ENCODE peak calls at places on chromosomes 7 and 10, in four cellular contexts. M, Q, E and P are unnamed samples.

GRCh38 chr10:97903128-97904025 is 53.7 kb downstream of the GOLGA7B start:
- DNase-seq in Q (no peak), E (no peak), M (no peak), P (no peak)

GRCh38 chr10:45219416-45219815 is 96.0 kb downstream of the OR13A1 start:
- DNase-seq in E (no peak), Q (no peak), M (no peak), P (no peak)

GRCh38 chr10:100970076-100970913 is 991 bp downstream of the SEMA4G start:
- DNase-seq in M (peak), Q (no peak), E (no peak), P (peak)

GRCh38 chr7:133365892-133366291 is 113.0 kb downstream of the EXOC4 start:
- DNase-seq in E (no peak), M (no peak), Q (peak), P (no peak)

GRCh38 chr7:108911016-108911415 is 341.3 kb downstream of the DNAJB9 start:
- DNase-seq in Q (no peak), E (no peak), M (no peak), P (no peak)

GRCh38 chr7:13742719-13743640 is 246.5 kb downstream of the ETV1 start:
- DNase-seq in M (peak), Q (no peak), E (no peak), P (no peak)

GRCh38 chr7:2432910-2433712 is 29.7 kb downstream of the CHST12 start:
- DNase-seq in Q (no peak), E (no peak), M (no peak), P (no peak)

GRCh38 chr10:132328738-132329137 is 3.3 kb upstream of the LRRC27 start:
- DNase-seq in Q (no peak), E (no peak), M (no peak), P (no peak)

GRCh38 chr10:119441151-119441821 is 101.2 kb downstream of the RGS10 start:
- DNase-seq in E (no peak), Q (peak), M (no peak), P (no peak)

GRCh38 chr10:24346877-24347505 is 138.1 kb downstream of the KIAA1217 start:
- DNase-seq in Q (no peak), E (no peak), M (no peak), P (no peak)

GRCh38 chr7:56063500-56063881 is 595 bp upstream of the SUMF2 start:
- DNase-seq in E (no peak), Q (no peak), M (no peak), P (no peak)

GRCh38 chr7:127900735-127901685 is 130.2 kb downstream of the LRRC4 start:
- DNase-seq in M (peak), Q (no peak), E (no peak), P (no peak)

GRCh38 chr10:17394854-17395253 is 59.5 kb downstream of the ST8SIA6 start:
- DNase-seq in E (no peak), Q (no peak), M (no peak), P (no peak)

GRCh38 chr7:28748934-28749584 is 209.1 kb downstream of the TRIL start:
- DNase-seq in E (no peak), Q (no peak), M (no peak), P (no peak)

GRCh38 chr7:101722247-101722646 is 93.2 kb upstream of the MYL10 start:
- DNase-seq in M (no peak), E (no peak), Q (no peak), P (no peak)

GRCh38 chr7:129252133-129252532 is 27.3 kb downstream of the AHCYL2 start:
- DNase-seq in Q (no peak), M (no peak), E (no peak), P (no peak)

GRCh38 chr7:87414400-87415188 is 60.9 kb downstream of the ABCB4 start:
- DNase-seq in E (no peak), Q (no peak), M (no peak), P (no peak)

GRCh38 chr10:58180633-58181032 is 87.1 kb downstream of the IPMK start:
- DNase-seq in E (no peak), Q (no peak), M (no peak), P (no peak)

GRCh38 chr10:79380918-79381775 is 33.9 kb downstream of the PPIF start:
- DNase-seq in E (no peak), Q (peak), M (peak), P (peak)

GRCh38 chr7:139777304-139777890 is 401 bp downstream of the HIPK2 start:
- DNase-seq in Q (peak), E (no peak), M (peak), P (peak)

GRCh38 chr10:1171586-1171985 is 115.4 kb downstream of the WDR37 start:
- DNase-seq in Q (no peak), M (no peak), E (peak), P (no peak)

GRCh38 chr7:47198159-47198558 is 383.8 kb downstream of the TNS3 start:
- DNase-seq in M (no peak), Q (no peak), E (no peak), P (no peak)

GRCh38 chr7:45456747-45457146 is 117.4 kb upstream of the ADCY1 start:
- DNase-seq in M (no peak), E (no peak), Q (no peak), P (no peak)

GRCh38 chr7:35035511-35035921 is 1.8 kb downstream of the DPY19L1 start:
- DNase-seq in E (no peak), Q (no peak), M (no peak), P (no peak)

GRCh38 chr10:101367569-101368453 is 13.8 kb downstream of the BTRC start:
- DNase-seq in Q (no peak), M (no peak), E (no peak), P (no peak)

GRCh38 chr10:19488592-19489280 is 327.5 kb upstream of the PLXDC2 start:
- DNase-seq in Q (peak), M (no peak), E (no peak), P (peak)

GRCh38 chr7:82443801-82444219 is 233 bp upstream of the CACNA2D1 start:
- DNase-seq in Q (peak), M (peak), E (peak), P (peak)

GRCh38 chr10:78656815-78657621 is 411.7 kb upstream of the ZMIZ1 start:
- DNase-seq in M (peak), Q (peak), E (no peak), P (peak)

GRCh38 chr7:30682131-30683083 is at the start of gene CRHR2:
- DNase-seq in E (no peak), Q (no peak), M (no peak), P (no peak)

GRCh38 chr7:107103369-107103768 is 58.9 kb downstream of the PRKAR2B start:
- DNase-seq in M (no peak), Q (no peak), E (peak), P (no peak)

GRCh38 chr7:20153567-20153966 is 63.6 kb downstream of the MACC1 start:
- DNase-seq in E (no peak), Q (no peak), M (no peak), P (no peak)

GRCh38 chr10:5973069-5973468 is 4.3 kb downstream of the IL15RA start:
- DNase-seq in Q (no peak), M (peak), E (no peak), P (no peak)

GRCh38 chr10:90224791-90225566 is 523.6 kb downstream of the KIF20B start:
- DNase-seq in Q (no peak), E (no peak), M (no peak), P (no peak)

GRCh38 chr7:41448104-41448503 is 254.8 kb downstream of the INHBA start:
- DNase-seq in E (no peak), M (no peak), Q (no peak), P (no peak)

GRCh38 chr7:108717771-108718170 is 148.1 kb downstream of the DNAJB9 start:
- DNase-seq in E (no peak), Q (no peak), M (no peak), P (no peak)

GRCh38 chr7:2032030-2032875 is 200.5 kb downstream of the MAD1L1 start:
- DNase-seq in Q (no peak), M (peak), E (no peak), P (no peak)

GRCh38 chr7:26278769-26279168 is 12.9 kb upstream of the SNX10 start:
- DNase-seq in Q (no peak), M (no peak), E (no peak), P (no peak)

DNA sequence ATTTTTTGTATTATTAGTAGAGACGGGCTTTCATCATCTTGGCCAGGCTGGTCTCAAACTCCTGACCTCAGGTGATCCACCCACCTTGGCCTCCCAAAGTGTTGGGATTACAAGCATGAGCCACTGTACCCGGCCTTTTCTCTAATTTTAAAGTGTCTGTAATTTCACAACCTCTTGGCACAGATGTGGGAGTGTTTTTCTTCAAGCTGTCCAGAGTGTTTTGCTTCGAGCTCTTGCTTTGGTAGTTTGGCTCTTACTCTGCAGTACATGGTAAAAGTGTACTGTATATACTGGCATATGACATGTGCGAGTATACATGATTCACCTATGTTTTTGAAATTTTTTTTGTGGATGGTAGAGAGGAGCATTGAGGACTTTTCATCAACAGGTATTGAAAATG is 9.8 kb downstream of the SRGN start:
- DNase-seq in E (no peak), M (no peak), Q (no peak), P (no peak)
- TF ChIP-seq CTCF in E (no peak), M (no peak), Q (no peak), P (no peak)

GRCh38 chr7:21946228-21946709 is 570 bp upstream of the CDCA7L start:
- DNase-seq in M (no peak), Q (no peak), E (no peak), P (no peak)

GRCh38 chr7:21943436-21943835 is 2.3 kb downstream of the CDCA7L start:
- DNase-seq in Q (no peak), M (no peak), E (no peak), P (no peak)

GRCh38 chr7:21944616-21945373 is 904 bp downstream of the CDCA7L start:
- DNase-seq in Q (no peak), E (peak), M (peak), P (no peak)

GRCh38 chr7:21947056-21947455 is 1.4 kb upstream of the CDCA7L start:
- DNase-seq in M (no peak), E (no peak), Q (no peak), P (no peak)

DNA sequence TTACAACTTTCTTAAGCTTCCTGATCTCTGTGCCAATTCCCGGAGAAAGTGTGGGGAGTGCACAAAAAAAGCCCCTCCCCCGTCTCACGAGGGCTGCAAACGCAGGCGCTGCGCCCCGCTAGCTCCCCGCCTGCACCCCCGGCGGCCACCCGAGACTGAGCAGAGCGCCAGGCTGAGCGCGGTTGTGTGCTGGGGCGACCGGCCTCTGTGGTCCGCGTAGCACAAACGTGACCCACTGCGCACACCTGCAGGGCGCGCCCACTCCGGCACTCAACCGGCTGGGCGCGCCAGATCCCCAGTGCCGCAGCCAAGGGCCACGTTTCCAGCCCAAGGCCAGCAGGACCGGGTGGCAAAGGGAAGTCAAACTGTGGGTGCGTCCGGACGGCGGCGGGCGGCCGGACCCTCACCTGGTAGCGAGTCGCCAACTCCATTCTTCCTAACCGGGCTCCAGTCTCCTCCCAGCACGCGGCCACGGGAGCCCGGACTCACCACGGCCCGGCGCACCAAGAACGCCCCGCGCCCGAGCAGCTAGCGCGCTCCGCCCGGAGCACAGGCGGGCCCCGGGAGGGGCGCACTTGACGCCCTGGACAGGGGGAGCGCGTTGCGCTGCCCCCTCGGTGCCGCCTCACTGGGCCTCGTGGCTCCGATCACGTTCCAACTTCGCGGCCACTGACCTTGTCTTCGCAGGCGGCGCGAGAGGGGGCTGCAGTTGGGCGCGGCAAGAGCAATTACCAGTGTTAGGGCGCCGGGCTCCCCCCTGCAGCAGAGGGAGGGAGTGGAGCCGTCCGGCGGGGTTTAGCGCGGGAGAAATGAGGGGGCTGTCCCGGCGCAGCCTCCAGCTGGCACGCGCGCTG is at the start of gene CDCA7L:
- DNase-seq in E (peak), M (peak), Q (peak), P (peak)
- TF ChIP-seq CTCF in E (no peak), M (peak), Q (no peak), P (peak)

GRCh38 chr7:158829021-158829341 is 328 bp downstream of the ESYT2 start:
- DNase-seq in M (peak), Q (peak), E (no peak), P (no peak)

GRCh38 chr7:158828343-158829020 is 827 bp downstream of the ESYT2 start:
- DNase-seq in M (peak), E (peak), Q (peak), P (peak)

GRCh38 chr7:158827411-158828342 is 1.6 kb downstream of the ESYT2 start:
- DNase-seq in M (no peak), E (no peak), Q (no peak), P (no peak)

GRCh38 chr7:158830211-158830723 is 958 bp upstream of the ESYT2 start:
- DNase-seq in M (no peak), E (no peak), Q (no peak), P (no peak)

GRCh38 chr7:158829342-158830210 is at the start of gene ESYT2:
- DNase-seq in E (peak), Q (peak), M (peak), P (peak)
- TF ChIP-seq CTCF in E (peak), Q (no peak), M (no peak), P (no peak)

GRCh38 chr7:27689045-27689877 is 26.6 kb upstream of the HIBADH start:
- DNase-seq in M (no peak), Q (no peak), E (no peak), P (no peak)
- TF ChIP-seq CTCF in M (peak), Q (no peak), E (no peak), P (peak)

GRCh38 chr7:32905175-32905662 is 13.7 kb upstream of the KBTBD2 start:
- DNase-seq in M (no peak), Q (peak), E (no peak), P (no peak)
- TF ChIP-seq CTCF in M (no peak), Q (no peak), E (no peak), P (no peak)

GRCh38 chr7:90246184-90246583 is 1.2 kb downstream of the CFAP69 start:
- DNase-seq in M (no peak), E (no peak), Q (no peak), P (no peak)

GRCh38 chr7:90244565-90244908 is 437 bp upstream of the CFAP69 start:
- DNase-seq in Q (no peak), E (no peak), M (no peak), P (no peak)

GRCh38 chr7:90248706-90249105 is 3.7 kb downstream of the CFAP69 start:
- DNase-seq in M (no peak), Q (no peak), E (no peak), P (no peak)

GRCh38 chr7:90242369-90243168 is 2.4 kb upstream of the CFAP69 start:
- DNase-seq in M (no peak), E (no peak), Q (no peak), P (no peak)

DNA sequence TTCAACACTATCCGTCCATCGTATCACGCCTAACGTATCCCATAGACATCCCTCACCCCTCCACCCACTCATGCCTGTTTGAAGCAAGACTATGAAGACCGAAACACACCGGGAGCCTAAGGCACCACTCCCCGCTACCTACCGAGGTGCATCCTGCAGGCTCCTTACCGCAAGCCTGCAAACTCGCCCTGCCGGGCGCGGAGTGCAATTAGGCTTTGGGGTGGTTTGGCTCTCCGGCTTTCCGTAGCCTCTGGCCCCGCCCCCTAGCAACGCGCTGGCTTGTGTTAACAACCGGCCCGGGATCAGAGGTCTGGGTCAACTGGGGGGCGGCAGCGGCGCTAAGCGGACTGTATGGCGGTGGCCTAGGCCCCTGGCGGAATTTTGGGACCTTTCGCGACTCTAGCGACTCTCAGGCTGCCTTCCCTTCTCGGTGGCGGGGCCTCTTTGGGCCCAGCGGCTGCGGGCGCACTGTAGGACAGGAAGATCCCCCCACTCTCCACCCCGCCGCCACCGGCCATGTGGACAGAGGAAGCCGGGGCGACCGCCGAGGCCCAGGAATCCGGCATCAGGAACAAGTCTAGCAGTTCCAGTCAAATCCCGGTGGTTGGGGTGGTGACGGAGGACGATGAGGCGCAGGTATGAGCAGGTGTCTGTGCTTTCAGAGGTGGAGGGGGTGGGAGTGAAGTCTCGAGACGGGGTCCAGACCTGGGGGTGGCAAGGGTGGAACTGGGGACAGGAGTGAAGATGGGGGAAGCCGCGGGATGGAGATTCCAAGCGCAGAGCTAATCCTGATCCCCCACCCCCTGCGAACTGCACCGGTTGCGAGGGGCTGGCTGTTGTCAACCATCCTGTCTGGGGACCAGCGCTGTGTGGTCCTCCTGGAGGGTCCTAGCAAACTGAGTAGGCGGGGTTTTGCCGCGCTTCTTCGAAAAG is at the start of gene CFAP69:
- DNase-seq in M (peak), E (peak), Q (peak), P (peak)
- TF ChIP-seq CTCF in M (peak), E (peak), Q (no peak), P (peak)

DNA sequence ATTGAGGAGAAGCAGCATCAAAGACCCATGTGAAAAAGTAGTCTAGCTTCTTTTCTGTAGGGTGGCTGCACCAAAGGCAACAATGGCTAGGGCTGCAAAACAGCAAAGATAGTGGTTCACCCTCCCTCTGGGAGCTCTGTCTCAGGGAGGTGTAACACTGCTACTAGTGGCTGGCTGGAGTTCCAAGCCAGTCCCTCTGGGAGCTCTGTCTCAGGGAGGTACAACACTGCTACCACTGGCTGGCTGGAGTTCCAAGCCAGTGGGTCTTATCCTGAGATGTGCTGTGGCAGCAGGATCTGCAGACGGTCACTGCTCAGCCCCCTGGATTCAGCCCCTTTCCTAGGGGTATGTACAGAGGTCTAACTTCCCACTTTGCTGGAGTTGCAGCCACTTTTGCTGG is 37.9 kb upstream of the TMEM140 start:
- DNase-seq in E (no peak), M (no peak), Q (no peak), P (no peak)
- TF ChIP-seq CTCF in E (no peak), M (no peak), Q (no peak), P (no peak)